ENCODE peak calls at places on chromosomes 4 and X, in nine cellular contexts. Q is nephron progenitor cell, D is hippocampal formation, O is nucleus accumbens, L is BE2C, R is NCI-H1105, A is ELR, E is mesothelial cell of epicardium, W is NT2/D1. P is an unnamed sample.

GRCh38 chr4:80156410-80156809 is 40.9 kb upstream of the PRDM8 start:
- DNase-seq in Q (no peak), L (no peak), R (no peak), A (no peak), E (no peak), O (no peak), W (no peak), D (no peak), P (no peak)

GRCh38 chr4:76002176-76002575 is 5.1 kb downstream of the CXCL9 start:
- DNase-seq in R (no peak), O (no peak), Q (no peak), E (no peak), W (no peak), A (peak), L (no peak), D (no peak), P (peak)

GRCh38 chr4:58113083-58113482 is 1002.9 kb upstream of the IGFBP7 start:
- DNase-seq in R (no peak), O (no peak), W (no peak), L (no peak), D (no peak), E (no peak), A (no peak), Q (no peak), P (no peak)

GRCh38 chr4:123526511-123526910 is 129.9 kb downstream of the SPRY1 start:
- DNase-seq in O (no peak), D (no peak), L (no peak), E (no peak), A (no peak), R (no peak), W (no peak), Q (no peak), P (no peak)

GRCh38 chr4:35885081-35885480 is 359.2 kb downstream of the ARAP2 start:
- DNase-seq in R (no peak), L (no peak), O (no peak), W (no peak), A (peak), Q (no peak), E (no peak), D (no peak), P (no peak)

GRCh38 chrX:68355629-68355920 is 77.7 kb downstream of the OPHN1 start:
- DNase-seq in L (no peak), W (no peak), Q (no peak), E (no peak), D (no peak), R (no peak), O (no peak), A (no peak), P (no peak)

GRCh38 chr4:177455591-177455990 is 13.4 kb upstream of the AGA start:
- DNase-seq in D (no peak), L (peak), W (no peak), R (peak), Q (no peak), E (no peak), A (no peak), O (no peak), P (no peak)

GRCh38 chrX:39854772-39855747 is 242.7 kb downstream of the BCOR start:
- DNase-seq in R (no peak), E (no peak), D (no peak), O (no peak), W (no peak), L (no peak), A (no peak), Q (no peak), P (no peak)

GRCh38 chrX:78327370-78328048 is at the start of gene CYSLTR1:
- DNase-seq in L (no peak), D (peak), W (no peak), O (no peak), R (no peak), Q (no peak), E (no peak), A (no peak), P (no peak)

GRCh38 chr4:102759835-102760644 is 728 bp downstream of the MANBA start:
- DNase-seq in L (no peak), Q (peak), O (no peak), W (peak), A (peak), R (no peak), E (no peak), D (peak), P (peak)

GRCh38 chr4:24988776-24989175 is 42.0 kb downstream of the LGI2 start:
- DNase-seq in A (peak), O (no peak), L (no peak), W (peak), E (no peak), R (no peak), Q (no peak), D (no peak), P (no peak)

GRCh38 chr4:143391895-143392294 is 55.2 kb downstream of the GAB1 start:
- DNase-seq in L (no peak), Q (no peak), R (no peak), A (no peak), O (no peak), D (no peak), E (no peak), W (no peak), P (no peak)

GRCh38 chr4:113540859-113541258 is 220.7 kb downstream of the CAMK2D start:
- DNase-seq in L (no peak), E (no peak), O (no peak), A (no peak), R (no peak), W (no peak), D (no peak), Q (no peak), P (no peak)

GRCh38 chrX:29496636-29497180 is 718.7 kb upstream of the MAGEB2 start:
- DNase-seq in E (no peak), R (no peak), L (no peak), Q (no peak), A (no peak), D (no peak), O (no peak), W (no peak), P (no peak)

GRCh38 chr4:10116625-10117423 is at the start of gene WDR1:
- DNase-seq in D (peak), A (peak), Q (peak), R (peak), W (peak), E (peak), L (peak), O (peak), P (peak)

GRCh38 chr4:106670911-106671310 is 302.3 kb upstream of the GIMD1 start:
- DNase-seq in A (no peak), O (no peak), R (no peak), W (no peak), D (no peak), Q (no peak), E (no peak), L (no peak), P (no peak)

GRCh38 chr4:109276482-109277095 is 25.9 kb downstream of the COL25A1 start:
- DNase-seq in O (no peak), E (no peak), Q (no peak), L (no peak), R (no peak), A (no peak), W (no peak), D (no peak), P (no peak)

GRCh38 chrX:71099736-71100135 is 4.1 kb downstream of the FOXO4 start:
- DNase-seq in W (peak), D (no peak), Q (no peak), L (no peak), R (no peak), O (no peak), A (no peak), E (no peak), P (no peak)

GRCh38 chrX:29506729-29507128 is 708.6 kb upstream of the MAGEB2 start:
- DNase-seq in W (no peak), D (no peak), A (no peak), Q (no peak), O (no peak), L (no peak), R (no peak), E (no peak), P (no peak)

GRCh38 chr4:141131738-141132688 is 1.3 kb downstream of the RNF150 start:
- DNase-seq in L (peak), A (no peak), E (peak), W (no peak), Q (peak), O (peak), D (no peak), R (no peak), P (peak)

GRCh38 chrX:110432831-110433230 is 74.2 kb downstream of the RTL9 start:
- DNase-seq in D (no peak), R (no peak), W (no peak), E (no peak), Q (no peak), L (no peak), O (no peak), A (no peak), P (no peak)

GRCh38 chr4:1803523-1804423 is 10.7 kb downstream of the FGFR3 start:
- DNase-seq in Q (no peak), D (no peak), L (no peak), E (no peak), O (no peak), W (no peak), R (no peak), A (no peak), P (no peak)

GRCh38 chrX:39731735-39732134 is 366.0 kb downstream of the BCOR start:
- DNase-seq in D (no peak), L (no peak), O (no peak), A (no peak), W (no peak), Q (no peak), R (no peak), E (no peak), P (no peak)